ENCODE peak calls at places on chromosomes 13 and 19, in four cellular contexts. One of them, this sample, is unnamed.

GRCh38 chr19:519449-519865 is 12.1 kb upstream of the CDC34 start:
- DNase-seq in A549: no peak
- DNase-seq in sigmoid colon: no peak
- DNase-seq in body of pancreas: no peak
- DNase-seq in this sample: no peak

GRCh38 chr19:16025108-16026101 is 50.9 kb upstream of the TPM4 start:
- DNase-seq in A549: peak; percentile 64
- DNase-seq in sigmoid colon: peak; percentile 55
- DNase-seq in body of pancreas: peak; percentile 32
- DNase-seq in this sample: peak; percentile 48

GRCh38 chr19:16327501-16327900 is 2.9 kb downstream of the KLF2 start:
- DNase-seq in A549: no peak
- DNase-seq in sigmoid colon: no peak
- DNase-seq in body of pancreas: no peak
- DNase-seq in this sample: no peak

GRCh38 chr19:35195822-35196221 is 32.7 kb downstream of the FAM187B start:
- DNase-seq in A549: no peak
- DNase-seq in sigmoid colon: no peak
- DNase-seq in body of pancreas: no peak
- DNase-seq in this sample: no peak

GRCh38 chr19:2308114-2308556 is at the start of gene LINGO3:
- DNase-seq in A549: no peak
- DNase-seq in sigmoid colon: no peak
- DNase-seq in body of pancreas: no peak
- DNase-seq in this sample: no peak

GRCh38 chr13:31476266-31476665 is 263.1 kb upstream of the RXFP2 start:
- DNase-seq in A549: no peak
- DNase-seq in sigmoid colon: no peak
- DNase-seq in body of pancreas: peak; percentile 16
- DNase-seq in this sample: no peak

GRCh38 chr13:38483623-38484022 is 134.0 kb downstream of the UFM1 start:
- DNase-seq in A549: no peak
- DNase-seq in sigmoid colon: no peak
- DNase-seq in body of pancreas: no peak
- DNase-seq in this sample: peak; percentile 8

GRCh38 chr13:22592515-22592914 is 588.3 kb upstream of the SGCG start:
- DNase-seq in A549: no peak
- DNase-seq in sigmoid colon: no peak
- DNase-seq in body of pancreas: no peak
- DNase-seq in this sample: peak; percentile 11

GRCh38 chr19:19578241-19578640 is 40.2 kb downstream of the CILP2 start:
- DNase-seq in A549: no peak
- DNase-seq in sigmoid colon: no peak
- DNase-seq in body of pancreas: no peak
- DNase-seq in this sample: no peak

GRCh38 chr19:57210381-57210780 is 19.1 kb downstream of the ZNF264 start:
- DNase-seq in A549: no peak
- DNase-seq in sigmoid colon: no peak
- DNase-seq in body of pancreas: no peak
- DNase-seq in this sample: no peak

DNA sequence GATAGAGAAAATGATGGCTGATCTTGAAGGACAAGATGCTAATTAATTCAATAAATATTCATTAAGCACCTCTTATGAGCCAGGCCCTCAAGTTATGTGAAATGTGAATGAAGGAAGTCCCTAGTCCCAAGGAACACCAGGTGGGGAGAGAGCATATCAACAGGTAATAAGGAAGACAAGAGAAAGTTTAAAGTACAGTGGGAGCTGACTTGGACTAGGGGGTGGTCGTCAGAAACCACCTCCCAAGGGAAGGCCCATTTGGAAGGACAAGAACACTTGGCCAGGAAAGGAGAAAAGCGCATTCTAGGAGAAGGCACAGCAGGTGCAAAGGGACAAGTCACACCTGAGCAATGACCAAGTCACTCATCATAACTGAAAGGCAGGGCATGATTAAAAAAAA is 72.7 kb downstream of the DOCK9 start:
- DNase-seq in A549: no peak
- DNase-seq in sigmoid colon: no peak
- DNase-seq in body of pancreas: no peak
- DNase-seq in this sample: no peak
- H3K4me3 ChIP-seq in A549: no peak overlapping the region
- H3K4me3 ChIP-seq in sigmoid colon: no peak overlapping the region
- H3K4me3 ChIP-seq in body of pancreas: no peak overlapping the region
- H3K4me3 ChIP-seq in this sample: no peak overlapping the region

GRCh38 chr19:43527860-43528622 is 1.0 kb upstream of the ETHE1 start:
- DNase-seq in A549: no peak
- DNase-seq in sigmoid colon: peak; percentile 80
- DNase-seq in body of pancreas: peak; percentile 22
- DNase-seq in this sample: peak; percentile 24

GRCh38 chr19:43525836-43526771 is 897 bp downstream of the ETHE1 start:
- DNase-seq in A549: no peak
- DNase-seq in sigmoid colon: no peak
- DNase-seq in body of pancreas: peak; percentile 43
- DNase-seq in this sample: peak; percentile 59

GRCh38 chr19:43522929-43523328 is 4.1 kb downstream of the ETHE1 start:
- DNase-seq in A549: no peak
- DNase-seq in sigmoid colon: no peak
- DNase-seq in body of pancreas: no peak
- DNase-seq in this sample: no peak

GRCh38 chr19:43524922-43525835 is 1.8 kb downstream of the ETHE1 start:
- DNase-seq in A549: peak; percentile 85
- DNase-seq in sigmoid colon: peak; percentile 75
- DNase-seq in body of pancreas: peak; percentile 65
- DNase-seq in this sample: peak; percentile 89

GRCh38 chr19:43526884-43527859 is at the start of gene ETHE1:
- DNase-seq in A549: peak; percentile 62
- DNase-seq in sigmoid colon: peak; percentile 93
- DNase-seq in body of pancreas: peak; percentile 88
- DNase-seq in this sample: peak; percentile 84
- TF ChIP-seq POLR2A in A549: peak; percentile 96
- TF ChIP-seq POLR2A in sigmoid colon: peak; percentile 89
- TF ChIP-seq POLR2A in body of pancreas: peak; percentile 65
- TF ChIP-seq POLR2A in this sample: no peak

GRCh38 chr13:97295279-97296182 is 73.4 kb downstream of the MBNL2 start:
- DNase-seq in A549: peak; percentile 63
- DNase-seq in sigmoid colon: no peak
- DNase-seq in body of pancreas: no peak
- DNase-seq in this sample: no peak
- TF ChIP-seq CTCF in A549: no peak
- TF ChIP-seq CTCF in sigmoid colon: no peak
- TF ChIP-seq CTCF in body of pancreas: no peak
- TF ChIP-seq CTCF in this sample: no peak

GRCh38 chr19:4370418-4371041 is 27.2 kb downstream of the MPND start:
- DNase-seq in A549: no peak
- DNase-seq in sigmoid colon: no peak
- DNase-seq in body of pancreas: no peak
- DNase-seq in this sample: no peak
- H3K4me3 ChIP-seq in A549: no peak overlapping the region
- H3K4me3 ChIP-seq in sigmoid colon: no peak overlapping the region
- H3K4me3 ChIP-seq in body of pancreas: no peak overlapping the region
- H3K4me3 ChIP-seq in this sample: no peak overlapping the region

DNA sequence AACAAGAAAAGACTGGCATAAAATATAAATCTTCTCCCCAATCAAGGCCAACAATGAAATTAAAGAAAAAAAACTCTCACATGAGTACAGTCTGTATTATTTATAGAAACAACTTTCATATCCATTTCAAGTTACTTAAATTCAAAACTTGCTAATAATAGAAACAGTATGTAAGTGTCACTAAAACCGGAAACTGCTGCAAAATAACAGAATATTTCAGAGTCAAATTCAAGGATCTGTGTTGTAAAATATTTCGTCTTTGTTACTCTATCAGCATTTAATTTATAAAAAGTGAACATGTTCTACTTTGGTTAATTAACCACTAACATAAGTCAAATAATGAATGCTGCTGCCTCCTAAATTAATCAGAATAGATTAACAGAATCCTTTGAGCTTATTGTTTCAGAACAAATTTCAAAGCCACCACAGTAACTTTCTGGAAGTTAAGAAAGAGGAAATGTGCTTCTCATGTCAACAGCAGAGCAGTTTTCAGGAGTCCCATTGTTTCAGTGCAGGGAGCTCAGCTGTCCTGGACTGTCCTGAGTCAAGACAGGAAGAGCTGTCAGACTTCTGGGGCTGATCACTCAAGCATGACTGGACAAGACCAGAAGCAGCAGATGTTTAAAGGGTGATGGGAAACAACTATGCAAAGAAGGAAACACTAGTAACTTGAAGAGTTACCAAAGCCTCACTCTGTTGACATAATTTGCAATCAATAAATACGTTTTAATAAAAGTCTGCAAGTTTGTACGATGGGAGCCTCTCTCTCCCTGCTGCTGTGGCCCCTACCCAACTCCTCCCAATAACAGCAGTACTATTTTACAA is 76.9 kb downstream of the FOXO1 start:
- DNase-seq in A549: peak; percentile 11
- DNase-seq in sigmoid colon: peak; percentile 68
- DNase-seq in body of pancreas: no peak
- DNase-seq in this sample: peak; percentile 84
- TF ChIP-seq POLR2A in A549: no peak
- TF ChIP-seq POLR2A in sigmoid colon: no peak
- TF ChIP-seq POLR2A in body of pancreas: no peak
- TF ChIP-seq POLR2A in this sample: no peak

DNA sequence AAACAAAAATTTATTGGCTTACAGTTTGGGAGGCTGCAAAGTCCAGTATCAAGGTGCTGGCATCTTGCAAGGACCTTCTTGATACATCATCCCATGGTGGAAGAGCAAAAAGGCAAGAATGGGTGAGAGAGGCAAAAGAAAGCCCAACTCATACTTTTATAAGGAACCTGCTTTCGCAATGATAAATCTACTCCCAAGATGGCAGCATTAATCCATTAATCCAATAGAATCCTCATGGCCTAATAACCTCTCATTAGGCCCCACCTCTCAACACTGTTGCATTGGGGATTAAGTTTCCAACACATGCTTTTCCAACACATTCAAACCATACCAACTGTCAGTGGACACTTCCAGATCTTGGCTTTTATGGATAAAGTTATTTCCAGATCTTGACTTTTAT is 48.7 kb upstream of the ZNF507 start:
- DNase-seq in A549: peak; percentile 28
- DNase-seq in sigmoid colon: no peak
- DNase-seq in body of pancreas: no peak
- DNase-seq in this sample: no peak
- TF ChIP-seq CTCF in A549: no peak
- TF ChIP-seq CTCF in sigmoid colon: no peak
- TF ChIP-seq CTCF in body of pancreas: no peak
- TF ChIP-seq CTCF in this sample: no peak

DNA sequence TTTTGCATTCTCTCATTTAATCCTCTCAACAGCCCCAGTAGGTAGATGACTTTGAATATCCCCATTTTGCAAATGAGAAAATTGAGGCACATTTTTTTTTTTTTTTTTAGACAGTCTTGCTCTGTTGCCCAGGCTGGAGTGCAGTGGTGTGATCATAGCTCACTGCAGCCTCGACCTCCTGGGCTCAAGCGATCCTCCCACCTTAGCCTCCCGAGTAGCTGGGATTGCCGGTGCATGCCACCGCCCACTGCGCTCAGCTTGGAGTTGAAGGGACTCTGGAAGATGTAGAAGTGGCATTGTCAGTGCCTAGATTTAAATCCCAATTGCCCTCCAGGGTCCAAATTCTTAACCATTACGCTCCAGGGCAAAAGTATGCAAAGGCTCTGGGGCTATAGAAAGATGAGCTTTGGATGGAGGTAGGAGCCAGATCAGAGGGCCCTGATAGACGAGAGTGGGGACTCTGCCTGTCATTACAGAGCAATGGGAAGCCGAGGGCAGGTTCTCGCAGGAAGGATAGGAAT is 813 bp upstream of the MCOLN1 start:
- DNase-seq in A549: no peak
- DNase-seq in sigmoid colon: no peak
- DNase-seq in body of pancreas: no peak
- DNase-seq in this sample: no peak
- H3K4me3 ChIP-seq in A549: peak overlapping the region; percentile 81
- H3K4me3 ChIP-seq in sigmoid colon: peak overlapping the region; percentile 73
- H3K4me3 ChIP-seq in body of pancreas: no peak overlapping the region
- H3K4me3 ChIP-seq in this sample: peak overlapping the region; percentile 47

This sample was measured in NB4.